ENCODE peak calls at places on chromosomes 6 and 20, in six cellular contexts. Z, X, U, R, F and L are unnamed samples.

GRCh38 chr20:51750037-51750769 is 18.0 kb downstream of the ATP9A start:
- DNase-seq in Z (peak), X (peak), U (no peak), R (no peak), F (peak), L (peak)

GRCh38 chr6:126664271-126664670 is 324.4 kb downstream of the CENPW start:
- DNase-seq in Z (no peak), X (no peak), U (no peak), R (no peak), F (no peak), L (no peak)

GRCh38 chr6:139175389-139175788 is 40.5 kb downstream of the HECA start:
- DNase-seq in Z (no peak), X (no peak), U (no peak), R (no peak), F (peak), L (no peak)

GRCh38 chr20:11902264-11902663 is 15.4 kb upstream of the BTBD3 start:
- DNase-seq in Z (peak), X (no peak), U (no peak), R (no peak), F (no peak), L (no peak)

GRCh38 chr20:7817286-7817685 is 123.0 kb downstream of the HAO1 start:
- DNase-seq in Z (no peak), X (no peak), U (no peak), R (no peak), F (no peak), L (no peak)

GRCh38 chr20:58479666-58480454 is 35.3 kb downstream of the APCDD1L start:
- DNase-seq in Z (no peak), X (no peak), U (no peak), R (no peak), F (no peak), L (no peak)

GRCh38 chr6:116797585-116797984 is 31.3 kb downstream of the GPRC6A start:
- DNase-seq in Z (no peak), X (no peak), U (no peak), R (no peak), F (no peak), L (no peak)

GRCh38 chr6:157420497-157420896 is 39.5 kb downstream of the ZDHHC14 start:
- DNase-seq in Z (no peak), X (no peak), U (no peak), R (no peak), F (no peak), L (no peak)

GRCh38 chr20:36575066-36575743 is 1.8 kb downstream of the TGIF2 start:
- DNase-seq in Z (peak), X (peak), U (peak), R (peak), F (peak), L (no peak)